ENCODE peak calls at places on chromosomes 5 and 9, in ten cellular contexts. N is NAMALWA, Q is stromal cell of bone marrow, Z is LHCN-M2, V is OCI-M1, C is SW480, U is endothelial cell, X is NCI-H748 treated with DMSO at 0.1 percent for 48 hours, J is OCI-LY7, Y is iPS DF 19.7. F is an unnamed sample.

GRCh38 chr5:32233696-32234447 is 59.8 kb upstream of the GOLPH3 start:
- DNase-seq in N (no peak), Q (peak), Z (no peak), V (no peak), C (no peak), U (no peak), X (no peak), J (no peak), Y (no peak), F (peak)

GRCh38 chr9:68685770-68686169 is 19.3 kb upstream of the PIP5K1B start:
- DNase-seq in N (peak), Q (no peak), Z (peak), V (peak), C (peak), U (peak), X (peak), J (peak), Y (no peak), F (peak)

GRCh38 chr5:135740475-135740874 is 94.0 kb upstream of the SLC25A48 start:
- DNase-seq in N (no peak), Q (no peak), Z (no peak), V (no peak), C (no peak), U (no peak), X (no peak), J (no peak), Y (no peak), F (no peak)

GRCh38 chr9:70506159-70506558 is 91.7 kb upstream of the KLF9 start:
- DNase-seq in N (no peak), Q (peak), Z (no peak), V (no peak), C (no peak), U (no peak), X (no peak), J (no peak), Y (no peak), F (no peak)

GRCh38 chr9:134484479-134484878 is 157.1 kb upstream of the COL5A1 start:
- DNase-seq in N (no peak), Q (no peak), Z (no peak), V (no peak), C (no peak), U (no peak), X (no peak), J (no peak), Y (no peak), F (no peak)

GRCh38 chr9:447230-448025 is 232.8 kb downstream of the DOCK8 start:
- DNase-seq in N (no peak), Q (no peak), Z (peak), V (peak), C (peak), U (no peak), X (no peak), J (peak), Y (no peak), F (no peak)

GRCh38 chr9:15513335-15513734 is 2.6 kb upstream of the PSIP1 start:
- DNase-seq in N (peak), Q (no peak), Z (peak), V (peak), C (peak), U (no peak), X (peak), J (peak), Y (no peak), F (peak)

GRCh38 chr5:1962619-1963355 is 80.1 kb upstream of the IRX4 start:
- DNase-seq in N (no peak), Q (no peak), Z (no peak), V (no peak), C (peak), U (no peak), X (no peak), J (no peak), Y (no peak), F (no peak)